ENCODE peak calls at places on chromosomes 11 and 22, in five cellular contexts. One of them, this sample, is unnamed.

GRCh38 chr11:59292611-59293010 is 66.1 kb upstream of the OR5AN1 start:
- DNase-seq in NCI-H460: no peak
- DNase-seq in GM12865: no peak
- DNase-seq in GM23338: no peak
- DNase-seq in ACHN: no peak
- DNase-seq in this sample: no peak

GRCh38 chr11:108561535-108561991 is 32.0 kb downstream of the EXPH5 start:
- DNase-seq in GM12865: no peak
- DNase-seq in GM23338: no peak
- DNase-seq in ACHN: peak
- DNase-seq in NCI-H460: no peak
- DNase-seq in this sample: no peak

GRCh38 chr22:49426098-49426497 is 401.6 kb downstream of the BRD1 start:
- DNase-seq in GM23338: no peak
- DNase-seq in ACHN: peak
- DNase-seq in GM12865: no peak
- DNase-seq in NCI-H460: no peak
- DNase-seq in this sample: no peak

GRCh38 chr22:44937216-44937615 is 72.6 kb downstream of the PHF21B start:
- DNase-seq in GM12865: no peak
- DNase-seq in NCI-H460: no peak
- DNase-seq in ACHN: no peak
- DNase-seq in GM23338: no peak
- DNase-seq in this sample: no peak

GRCh38 chr11:126246636-126247035 is 22.1 kb downstream of the SRPRA start:
- DNase-seq in GM23338: no peak
- DNase-seq in GM12865: no peak
- DNase-seq in NCI-H460: no peak
- DNase-seq in ACHN: no peak
- DNase-seq in this sample: no peak

GRCh38 chr11:117930668-117931330 is 1.6 kb upstream of the TMPRSS13 start:
- DNase-seq in NCI-H460: no peak
- DNase-seq in ACHN: no peak
- DNase-seq in GM12865: peak
- DNase-seq in GM23338: no peak
- DNase-seq in this sample: no peak

GRCh38 chr11:33618956-33619355 is 81.7 kb downstream of the C11orf91 start:
- DNase-seq in GM23338: no peak
- DNase-seq in ACHN: no peak
- DNase-seq in GM12865: no peak
- DNase-seq in NCI-H460: no peak
- DNase-seq in this sample: no peak

GRCh38 chr11:106520146-106520912 is 442.9 kb downstream of the AASDHPPT start:
- DNase-seq in NCI-H460: no peak
- DNase-seq in GM12865: no peak
- DNase-seq in ACHN: no peak
- DNase-seq in GM23338: no peak
- DNase-seq in this sample: no peak

GRCh38 chr11:130599073-130599654 is 150.7 kb downstream of the ADAMTS15 start:
- DNase-seq in GM12865: no peak
- DNase-seq in ACHN: no peak
- DNase-seq in GM23338: no peak
- DNase-seq in NCI-H460: no peak
- DNase-seq in this sample: no peak

GRCh38 chr11:19929147-19929546 is 216.5 kb downstream of the NAV2 start:
- DNase-seq in ACHN: peak
- DNase-seq in GM23338: no peak
- DNase-seq in NCI-H460: no peak
- DNase-seq in GM12865: no peak
- DNase-seq in this sample: no peak

GRCh38 chr11:62025429-62026105 is 58.1 kb upstream of the FTH1 start:
- DNase-seq in GM12865: peak
- DNase-seq in ACHN: no peak
- DNase-seq in NCI-H460: peak
- DNase-seq in GM23338: no peak
- DNase-seq in this sample: peak

GRCh38 chr11:96000064-96000463 is 76.2 kb upstream of the MTMR2 start:
- DNase-seq in NCI-H460: no peak
- DNase-seq in GM12865: no peak
- DNase-seq in ACHN: no peak
- DNase-seq in GM23338: no peak
- DNase-seq in this sample: no peak

GRCh38 chr11:29527391-29527936 is 489.4 kb downstream of the KCNA4 start:
- DNase-seq in GM23338: peak
- DNase-seq in GM12865: peak
- DNase-seq in ACHN: peak
- DNase-seq in NCI-H460: peak
- DNase-seq in this sample: no peak

GRCh38 chr11:69662806-69663205 is 12.3 kb downstream of the LTO1 start:
- DNase-seq in ACHN: no peak
- DNase-seq in GM12865: no peak
- DNase-seq in GM23338: no peak
- DNase-seq in NCI-H460: no peak
- DNase-seq in this sample: no peak

GRCh38 chr11:85889676-85890579 is 34.7 kb downstream of the CCDC83 start:
- DNase-seq in ACHN: peak
- DNase-seq in GM12865: no peak
- DNase-seq in NCI-H460: peak
- DNase-seq in GM23338: no peak
- DNase-seq in this sample: peak

GRCh38 chr22:33126881-33127280 is 68.7 kb upstream of the SYN3 start:
- DNase-seq in ACHN: peak
- DNase-seq in NCI-H460: no peak
- DNase-seq in GM23338: peak
- DNase-seq in GM12865: no peak
- DNase-seq in this sample: no peak

GRCh38 chr11:96782632-96783031 is 392.8 kb downstream of the JRKL start:
- DNase-seq in NCI-H460: no peak
- DNase-seq in GM12865: no peak
- DNase-seq in GM23338: no peak
- DNase-seq in ACHN: no peak
- DNase-seq in this sample: no peak